ENCODE peak calls at places on chromosomes 3 and 15, in seven cellular contexts. One of them, this sample, is unnamed.

GRCh38 chr3:170322501-170323328 is 34.8 kb upstream of the SKIL start:
- DNase-seq in activated CD4-positive, alpha-beta memory T cell treated with anti-CD3 and anti-CD28 coated beads for 36 hours: no peak
- DNase-seq in activated T-cell treated with anti-CD3 and anti-CD28 coated beads, Interleukin-2, amount 50 U/mL, for 72 hours: no peak
- DNase-seq in osteoblast: peak
- DNase-seq in iris pigment epithelial cell: no peak
- DNase-seq in A673: no peak
- DNase-seq in cardiac muscle cell: no peak
- DNase-seq in this sample: no peak

GRCh38 chr15:62853114-62853832 is 189.3 kb upstream of the TPM1 start:
- DNase-seq in A673: no peak
- DNase-seq in iris pigment epithelial cell: no peak
- DNase-seq in cardiac muscle cell: no peak
- DNase-seq in activated T-cell treated with anti-CD3 and anti-CD28 coated beads, Interleukin-2, amount 50 U/mL, for 72 hours: no peak
- DNase-seq in osteoblast: no peak
- DNase-seq in activated CD4-positive, alpha-beta memory T cell treated with anti-CD3 and anti-CD28 coated beads for 36 hours: no peak
- DNase-seq in this sample: peak

GRCh38 chr15:35121611-35122359 is 36.7 kb upstream of the NANOGP8 start:
- DNase-seq in cardiac muscle cell: no peak
- DNase-seq in osteoblast: no peak
- DNase-seq in A673: no peak
- DNase-seq in activated CD4-positive, alpha-beta memory T cell treated with anti-CD3 and anti-CD28 coated beads for 36 hours: no peak
- DNase-seq in iris pigment epithelial cell: no peak
- DNase-seq in activated T-cell treated with anti-CD3 and anti-CD28 coated beads, Interleukin-2, amount 50 U/mL, for 72 hours: no peak
- DNase-seq in this sample: no peak

GRCh38 chr15:33242669-33243191 is 48.2 kb upstream of the FMN1 start:
- DNase-seq in activated T-cell treated with anti-CD3 and anti-CD28 coated beads, Interleukin-2, amount 50 U/mL, for 72 hours: no peak
- DNase-seq in activated CD4-positive, alpha-beta memory T cell treated with anti-CD3 and anti-CD28 coated beads for 36 hours: no peak
- DNase-seq in cardiac muscle cell: peak
- DNase-seq in A673: peak
- DNase-seq in iris pigment epithelial cell: peak
- DNase-seq in osteoblast: peak
- DNase-seq in this sample: no peak

GRCh38 chr3:13879102-13879945 is 547 bp downstream of the WNT7A start:
- DNase-seq in osteoblast: no peak
- DNase-seq in activated CD4-positive, alpha-beta memory T cell treated with anti-CD3 and anti-CD28 coated beads for 36 hours: peak
- DNase-seq in A673: no peak
- DNase-seq in cardiac muscle cell: peak
- DNase-seq in iris pigment epithelial cell: no peak
- DNase-seq in activated T-cell treated with anti-CD3 and anti-CD28 coated beads, Interleukin-2, amount 50 U/mL, for 72 hours: peak
- DNase-seq in this sample: no peak

GRCh38 chr3:24650839-24651238 is 156.2 kb upstream of the THRB start:
- DNase-seq in iris pigment epithelial cell: peak
- DNase-seq in activated CD4-positive, alpha-beta memory T cell treated with anti-CD3 and anti-CD28 coated beads for 36 hours: no peak
- DNase-seq in cardiac muscle cell: no peak
- DNase-seq in activated T-cell treated with anti-CD3 and anti-CD28 coated beads, Interleukin-2, amount 50 U/mL, for 72 hours: no peak
- DNase-seq in osteoblast: no peak
- DNase-seq in A673: no peak
- DNase-seq in this sample: no peak

GRCh38 chr15:38563723-38564519 is 693 bp downstream of the RASGRP1 start:
- DNase-seq in activated T-cell treated with anti-CD3 and anti-CD28 coated beads, Interleukin-2, amount 50 U/mL, for 72 hours: peak
- DNase-seq in iris pigment epithelial cell: peak
- DNase-seq in activated CD4-positive, alpha-beta memory T cell treated with anti-CD3 and anti-CD28 coated beads for 36 hours: peak
- DNase-seq in osteoblast: peak
- DNase-seq in A673: peak
- DNase-seq in cardiac muscle cell: peak
- DNase-seq in this sample: peak

GRCh38 chr15:100732359-100733055 is 130.1 kb downstream of the ASB7 start:
- DNase-seq in activated CD4-positive, alpha-beta memory T cell treated with anti-CD3 and anti-CD28 coated beads for 36 hours: no peak
- DNase-seq in activated T-cell treated with anti-CD3 and anti-CD28 coated beads, Interleukin-2, amount 50 U/mL, for 72 hours: no peak
- DNase-seq in osteoblast: peak
- DNase-seq in iris pigment epithelial cell: no peak
- DNase-seq in cardiac muscle cell: no peak
- DNase-seq in A673: no peak
- DNase-seq in this sample: no peak

GRCh38 chr15:39409876-39410505 is 170.9 kb upstream of the THBS1 start:
- DNase-seq in A673: no peak
- DNase-seq in cardiac muscle cell: no peak
- DNase-seq in activated CD4-positive, alpha-beta memory T cell treated with anti-CD3 and anti-CD28 coated beads for 36 hours: no peak
- DNase-seq in iris pigment epithelial cell: no peak
- DNase-seq in activated T-cell treated with anti-CD3 and anti-CD28 coated beads, Interleukin-2, amount 50 U/mL, for 72 hours: no peak
- DNase-seq in osteoblast: no peak
- DNase-seq in this sample: peak

GRCh38 chr3:182212479-182213076 is 500.9 kb downstream of the SOX2 start:
- DNase-seq in A673: peak
- DNase-seq in cardiac muscle cell: no peak
- DNase-seq in activated CD4-positive, alpha-beta memory T cell treated with anti-CD3 and anti-CD28 coated beads for 36 hours: no peak
- DNase-seq in activated T-cell treated with anti-CD3 and anti-CD28 coated beads, Interleukin-2, amount 50 U/mL, for 72 hours: no peak
- DNase-seq in iris pigment epithelial cell: peak
- DNase-seq in osteoblast: no peak
- DNase-seq in this sample: peak

GRCh38 chr3:134998158-134998557 is 203.1 kb downstream of the EPHB1 start:
- DNase-seq in activated CD4-positive, alpha-beta memory T cell treated with anti-CD3 and anti-CD28 coated beads for 36 hours: no peak
- DNase-seq in iris pigment epithelial cell: no peak
- DNase-seq in A673: no peak
- DNase-seq in cardiac muscle cell: no peak
- DNase-seq in osteoblast: no peak
- DNase-seq in activated T-cell treated with anti-CD3 and anti-CD28 coated beads, Interleukin-2, amount 50 U/mL, for 72 hours: no peak
- DNase-seq in this sample: no peak

GRCh38 chr15:78988361-78988911 is 43.6 kb upstream of the CTSH start:
- DNase-seq in activated T-cell treated with anti-CD3 and anti-CD28 coated beads, Interleukin-2, amount 50 U/mL, for 72 hours: no peak
- DNase-seq in osteoblast: peak
- DNase-seq in iris pigment epithelial cell: peak
- DNase-seq in A673: no peak
- DNase-seq in activated CD4-positive, alpha-beta memory T cell treated with anti-CD3 and anti-CD28 coated beads for 36 hours: peak
- DNase-seq in cardiac muscle cell: no peak
- DNase-seq in this sample: peak

GRCh38 chr3:64399205-64399800 is 174.0 kb upstream of the PRICKLE2 start:
- DNase-seq in A673: peak
- DNase-seq in activated CD4-positive, alpha-beta memory T cell treated with anti-CD3 and anti-CD28 coated beads for 36 hours: no peak
- DNase-seq in cardiac muscle cell: peak
- DNase-seq in activated T-cell treated with anti-CD3 and anti-CD28 coated beads, Interleukin-2, amount 50 U/mL, for 72 hours: peak
- DNase-seq in iris pigment epithelial cell: peak
- DNase-seq in osteoblast: peak
- DNase-seq in this sample: peak

GRCh38 chr3:112651076-112651475 is 10.1 kb upstream of the CCDC80 start:
- DNase-seq in cardiac muscle cell: no peak
- DNase-seq in A673: no peak
- DNase-seq in iris pigment epithelial cell: no peak
- DNase-seq in activated CD4-positive, alpha-beta memory T cell treated with anti-CD3 and anti-CD28 coated beads for 36 hours: no peak
- DNase-seq in activated T-cell treated with anti-CD3 and anti-CD28 coated beads, Interleukin-2, amount 50 U/mL, for 72 hours: no peak
- DNase-seq in osteoblast: no peak
- DNase-seq in this sample: peak

GRCh38 chr15:48981941-48982340 is 18.2 kb upstream of the SHC4 start:
- DNase-seq in iris pigment epithelial cell: no peak
- DNase-seq in A673: no peak
- DNase-seq in activated T-cell treated with anti-CD3 and anti-CD28 coated beads, Interleukin-2, amount 50 U/mL, for 72 hours: no peak
- DNase-seq in activated CD4-positive, alpha-beta memory T cell treated with anti-CD3 and anti-CD28 coated beads for 36 hours: no peak
- DNase-seq in osteoblast: no peak
- DNase-seq in cardiac muscle cell: no peak
- DNase-seq in this sample: peak

GRCh38 chr15:96505014-96505413 is 174.5 kb downstream of the NR2F2 start:
- DNase-seq in osteoblast: no peak
- DNase-seq in cardiac muscle cell: no peak
- DNase-seq in activated T-cell treated with anti-CD3 and anti-CD28 coated beads, Interleukin-2, amount 50 U/mL, for 72 hours: no peak
- DNase-seq in A673: no peak
- DNase-seq in iris pigment epithelial cell: no peak
- DNase-seq in activated CD4-positive, alpha-beta memory T cell treated with anti-CD3 and anti-CD28 coated beads for 36 hours: no peak
- DNase-seq in this sample: no peak

GRCh38 chr3:169914321-169914720 is 2.9 kb downstream of the SAMD7 start:
- DNase-seq in osteoblast: no peak
- DNase-seq in cardiac muscle cell: no peak
- DNase-seq in activated T-cell treated with anti-CD3 and anti-CD28 coated beads, Interleukin-2, amount 50 U/mL, for 72 hours: no peak
- DNase-seq in A673: peak
- DNase-seq in iris pigment epithelial cell: peak
- DNase-seq in activated CD4-positive, alpha-beta memory T cell treated with anti-CD3 and anti-CD28 coated beads for 36 hours: no peak
- DNase-seq in this sample: peak

GRCh38 chr3:169218314-169218983 is 445.1 kb downstream of the MECOM start:
- DNase-seq in A673: peak
- DNase-seq in activated T-cell treated with anti-CD3 and anti-CD28 coated beads, Interleukin-2, amount 50 U/mL, for 72 hours: no peak
- DNase-seq in cardiac muscle cell: peak
- DNase-seq in iris pigment epithelial cell: peak
- DNase-seq in activated CD4-positive, alpha-beta memory T cell treated with anti-CD3 and anti-CD28 coated beads for 36 hours: no peak
- DNase-seq in osteoblast: peak
- DNase-seq in this sample: peak

GRCh38 chr3:137583256-137583655 is 180.9 kb upstream of the SOX14 start:
- DNase-seq in iris pigment epithelial cell: no peak
- DNase-seq in osteoblast: no peak
- DNase-seq in cardiac muscle cell: no peak
- DNase-seq in A673: no peak
- DNase-seq in activated T-cell treated with anti-CD3 and anti-CD28 coated beads, Interleukin-2, amount 50 U/mL, for 72 hours: no peak
- DNase-seq in activated CD4-positive, alpha-beta memory T cell treated with anti-CD3 and anti-CD28 coated beads for 36 hours: no peak
- DNase-seq in this sample: no peak

GRCh38 chr3:186277268-186277909 is 84.6 kb downstream of the DGKG start:
- DNase-seq in activated CD4-positive, alpha-beta memory T cell treated with anti-CD3 and anti-CD28 coated beads for 36 hours: no peak
- DNase-seq in activated T-cell treated with anti-CD3 and anti-CD28 coated beads, Interleukin-2, amount 50 U/mL, for 72 hours: no peak
- DNase-seq in A673: peak
- DNase-seq in cardiac muscle cell: peak
- DNase-seq in osteoblast: peak
- DNase-seq in iris pigment epithelial cell: peak
- DNase-seq in this sample: peak

GRCh38 chr15:52663895-52664294 is 15.3 kb downstream of the ATOSA start:
- DNase-seq in activated T-cell treated with anti-CD3 and anti-CD28 coated beads, Interleukin-2, amount 50 U/mL, for 72 hours: no peak
- DNase-seq in activated CD4-positive, alpha-beta memory T cell treated with anti-CD3 and anti-CD28 coated beads for 36 hours: no peak
- DNase-seq in osteoblast: no peak
- DNase-seq in A673: no peak
- DNase-seq in cardiac muscle cell: no peak
- DNase-seq in iris pigment epithelial cell: no peak
- DNase-seq in this sample: no peak

GRCh38 chr15:58988011-58988785 is 735 bp downstream of the RNF111 start:
- DNase-seq in cardiac muscle cell: peak
- DNase-seq in activated T-cell treated with anti-CD3 and anti-CD28 coated beads, Interleukin-2, amount 50 U/mL, for 72 hours: peak
- DNase-seq in iris pigment epithelial cell: peak
- DNase-seq in activated CD4-positive, alpha-beta memory T cell treated with anti-CD3 and anti-CD28 coated beads for 36 hours: peak
- DNase-seq in osteoblast: peak
- DNase-seq in A673: peak
- DNase-seq in this sample: peak

GRCh38 chr3:56131976-56132590 is 336.2 kb downstream of the ERC2 start:
- DNase-seq in osteoblast: peak
- DNase-seq in activated CD4-positive, alpha-beta memory T cell treated with anti-CD3 and anti-CD28 coated beads for 36 hours: peak
- DNase-seq in activated T-cell treated with anti-CD3 and anti-CD28 coated beads, Interleukin-2, amount 50 U/mL, for 72 hours: peak
- DNase-seq in iris pigment epithelial cell: peak
- DNase-seq in A673: peak
- DNase-seq in cardiac muscle cell: no peak
- DNase-seq in this sample: peak

GRCh38 chr3:72848703-72849081 is 447 bp upstream of the SHQ1 start:
- DNase-seq in activated T-cell treated with anti-CD3 and anti-CD28 coated beads, Interleukin-2, amount 50 U/mL, for 72 hours: peak
- DNase-seq in A673: no peak
- DNase-seq in activated CD4-positive, alpha-beta memory T cell treated with anti-CD3 and anti-CD28 coated beads for 36 hours: peak
- DNase-seq in osteoblast: no peak
- DNase-seq in iris pigment epithelial cell: no peak
- DNase-seq in cardiac muscle cell: peak
- DNase-seq in this sample: no peak

This sample was measured in foreskin fibroblast.